ENCODE peak calls at places on chromosomes 3 and 15, in five cellular contexts. U is cardiac muscle cell, T is psoas muscle, R is tibial artery, A is adrenal gland. P is an unnamed sample.
A peak's percentile ranks its signal among the peaks of the same experiment; 100 is the strongest.

GRCh38 chr3:102605146-102605545 is 170.3 kb downstream of the ZPLD1 start:
- DNase-seq in U (no peak), T (no peak), R (no peak), A (no peak), P (no peak)

GRCh38 chr15:92545996-92546395 is 109.6 kb downstream of the FAM174B start:
- DNase-seq in U (no peak), T (no peak), R (no peak), A (no peak), P (no peak)

GRCh38 chr3:10286596-10287295 is 6.0 kb downstream of the GHRL start:
- DNase-seq in U (no peak), T (no peak), R (peak; percentile 49), A (no peak), P (peak; percentile 35)

GRCh38 chr15:52020253-52021085 is 1.4 kb downstream of the MAPK6 start:
- DNase-seq in U (no peak), T (no peak), R (no peak), A (no peak), P (no peak)

GRCh38 chr3:13963137-13963886 is 83.4 kb upstream of the WNT7A start:
- DNase-seq in U (no peak), T (no peak), R (no peak), A (no peak), P (no peak)

GRCh38 chr3:149367021-149367840 is 10.2 kb downstream of the TM4SF1 start:
- DNase-seq in U (no peak), T (no peak), R (no peak), A (no peak), P (no peak)

GRCh38 chr3:139653582-139653981 is 24.2 kb downstream of the NMNAT3 start:
- DNase-seq in U (no peak), T (no peak), R (peak; percentile 52), A (peak; percentile 23), P (peak; percentile 84)

GRCh38 chr3:134620476-134621115 is 30.2 kb downstream of the KY start:
- DNase-seq in U (no peak), T (no peak), R (no peak), A (peak; percentile 7), P (no peak)

GRCh38 chr15:94542391-94542790 is 311.0 kb downstream of the MCTP2 start:
- DNase-seq in U (no peak), T (no peak), R (no peak), A (no peak), P (no peak)

GRCh38 chr15:67784057-67784781 is 41.1 kb upstream of the SKOR1 start:
- DNase-seq in U (no peak), T (no peak), R (no peak), A (no peak), P (no peak)

GRCh38 chr3:49012441-49013017 is 5.3 kb downstream of the WDR6 start:
- DNase-seq in U (peak; percentile 58), T (no peak), R (no peak), A (no peak), P (no peak)

GRCh38 chr3:187025254-187025655 is 94.9 kb downstream of the ST6GAL1 start:
- DNase-seq in U (no peak), T (no peak), R (no peak), A (no peak), P (no peak)

GRCh38 chr3:9214185-9214584 is 35.3 kb downstream of the SRGAP3 start:
- DNase-seq in U (no peak), T (no peak), R (no peak), A (no peak), P (no peak)

GRCh38 chr3:4251412-4251811 is 51.8 kb upstream of the SETMAR start:
- DNase-seq in U (no peak), T (no peak), R (no peak), A (no peak), P (no peak)

GRCh38 chr3:108406661-108407206 is 103.7 kb downstream of the MYH15 start:
- DNase-seq in U (peak; percentile 53), T (no peak), R (no peak), A (no peak), P (no peak)

GRCh38 chr3:111874177-111874820 is 15.2 kb downstream of the PHLDB2 start:
- DNase-seq in U (no peak), T (no peak), R (no peak), A (no peak), P (no peak)
- H3K27ac ChIP-seq in U (no peak overlapping the region), T (no peak overlapping the region), R (peak overlapping the region; percentile 47), A (no peak overlapping the region), P (peak overlapping the region; percentile 56)

GRCh38 chr3:184177767-184178306 is 3.2 kb downstream of the AP2M1 start:
- DNase-seq in U (no peak), T (peak; percentile 46), R (no peak), A (no peak), P (peak; percentile 32)
- H3K4me3 ChIP-seq in U (no peak overlapping the region), T (peak overlapping the region; percentile 15), R (no peak overlapping the region), A (no peak overlapping the region), P (no peak overlapping the region)

GRCh38 chr3:100973594-100973993 is 19.6 kb downstream of the ABI3BP start:
- DNase-seq in U (no peak), T (no peak), R (no peak), A (no peak), P (no peak)

GRCh38 chr3:100972293-100972692 is 20.9 kb downstream of the ABI3BP start:
- DNase-seq in U (no peak), T (no peak), R (no peak), A (no peak), P (no peak)

GRCh38 chr3:100970537-100970936 is 22.7 kb downstream of the ABI3BP start:
- DNase-seq in U (no peak), T (no peak), R (no peak), A (no peak), P (no peak)

GRCh38 chr3:100971776-100972175 is 21.4 kb downstream of the ABI3BP start:
- DNase-seq in U (no peak), T (no peak), R (no peak), A (no peak), P (no peak)

GRCh38 chr3:100972867-100973266 is 20.4 kb downstream of the ABI3BP start:
- DNase-seq in U (no peak), T (no peak), R (no peak), A (no peak), P (no peak)
- H3K27ac ChIP-seq in U (no peak overlapping the region), T (no peak overlapping the region), R (no peak overlapping the region), A (no peak overlapping the region), P (no peak overlapping the region)

GRCh38 chr15:40437754-40438687 is 2.7 kb upstream of the BAHD1 start:
- DNase-seq in U (no peak), T (peak; percentile 26), R (no peak), A (no peak), P (no peak)

GRCh38 chr15:40438712-40439111 is 2.0 kb upstream of the BAHD1 start:
- DNase-seq in U (peak; percentile 57), T (peak; percentile 46), R (no peak), A (peak; percentile 43), P (no peak)

GRCh38 chr15:40436116-40436891 is 4.4 kb upstream of the BAHD1 start:
- DNase-seq in U (no peak), T (peak; percentile 53), R (no peak), A (peak; percentile 49), P (peak; percentile 56)

GRCh38 chr15:40435331-40436089 is 5.2 kb upstream of the BAHD1 start:
- DNase-seq in U (no peak), T (peak; percentile 37), R (no peak), A (no peak), P (peak; percentile 69)

GRCh38 chr15:40436892-40437753 is 3.6 kb upstream of the BAHD1 start:
- DNase-seq in U (no peak), T (peak; percentile 35), R (no peak), A (no peak), P (peak; percentile 73)
- H3K4me3 ChIP-seq in U (peak overlapping the region; percentile 25), T (peak overlapping the region; percentile 60), R (peak overlapping the region; percentile 48), A (no peak overlapping the region), P (no peak overlapping the region)

DNA sequence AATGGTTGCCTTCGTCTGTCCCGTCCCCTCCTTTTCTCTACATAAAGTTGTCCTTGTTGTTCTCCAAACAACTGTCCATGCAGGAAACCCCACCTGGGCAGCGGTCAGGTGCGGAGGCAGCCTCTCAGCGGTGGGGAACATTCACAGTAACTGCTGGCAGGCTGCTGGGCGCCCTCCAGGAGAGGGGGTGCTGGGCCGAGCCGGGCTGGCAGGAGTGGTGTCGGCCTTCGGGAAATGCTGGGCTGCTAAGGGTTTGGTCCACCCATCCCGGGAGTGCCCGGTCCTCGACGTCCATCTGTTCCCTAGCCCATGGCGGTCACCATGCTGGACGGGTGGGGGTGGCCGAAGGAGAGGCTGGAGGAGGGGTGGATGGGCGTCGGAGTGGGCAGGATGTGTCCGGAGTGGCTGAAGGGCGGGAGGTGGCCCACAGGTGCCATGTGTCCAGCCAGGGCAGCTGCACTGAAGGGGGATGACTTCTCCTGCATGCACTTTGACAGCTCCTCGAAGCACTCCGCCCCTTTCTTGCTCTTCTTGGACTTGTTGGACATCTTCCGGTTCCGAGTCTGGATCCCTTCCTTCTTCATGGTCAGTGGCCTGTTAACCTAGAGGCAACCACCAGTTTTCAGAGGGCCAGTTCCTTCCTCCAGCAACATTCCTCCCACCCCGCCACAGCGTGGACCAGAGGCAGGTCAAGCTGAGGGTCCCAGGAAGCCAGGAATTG is 12.1 kb downstream of the GATA2 start:
- DNase-seq in U (no peak), T (peak; percentile 54), R (no peak), A (no peak), P (no peak)
- H3K27ac ChIP-seq in U (no peak overlapping the region), T (no peak overlapping the region), R (no peak overlapping the region), A (peak overlapping the region; percentile 49), P (no peak overlapping the region)

GRCh38 chr15:99928429-99928981 is 195.3 kb upstream of the LYSMD4 start:
- DNase-seq in U (peak; percentile 82), T (peak; percentile 93), R (peak; percentile 78), A (peak; percentile 89), P (no peak)
- H3K4me3 ChIP-seq in U (peak overlapping the region; percentile 26), T (peak overlapping the region; percentile 68), R (peak overlapping the region; percentile 62), A (no peak overlapping the region), P (peak overlapping the region; percentile 33)

GRCh38 chr15:39099524-39099923 is 481.4 kb upstream of the THBS1 start:
- DNase-seq in U (peak; percentile 51), T (no peak), R (no peak), A (no peak), P (no peak)
- H3K27ac ChIP-seq in U (peak overlapping the region; percentile 61), T (no peak overlapping the region), R (no peak overlapping the region), A (no peak overlapping the region), P (no peak overlapping the region)